ENCODE peak calls at places on chromosomes 16 and 17, in nine cellular contexts. J, B, Y, W, L, V, Q, S and X are unnamed samples.

GRCh38 chr16:54655171-54655590 is 275.5 kb upstream of the IRX5 start:
- DNase-seq in Y (peak), V (peak), Q (peak), B (peak), J (peak), S (no peak), W (no peak), L (no peak), X (peak)

GRCh38 chr16:8241408-8241807 is 348.9 kb downstream of the TMEM114 start:
- DNase-seq in W (no peak), L (no peak), J (no peak), B (no peak), Q (no peak), V (no peak), S (no peak), Y (no peak), X (no peak)

GRCh38 chr17:58264407-58265103 is 16.2 kb downstream of the MPO start:
- DNase-seq in W (no peak), Q (no peak), L (no peak), Y (no peak), V (no peak), J (no peak), S (no peak), B (no peak), X (peak)

GRCh38 chr16:70253291-70254094 is 1.8 kb upstream of the EXOSC6 start:
- DNase-seq in V (no peak), Y (peak), J (no peak), W (peak), L (no peak), B (no peak), Q (peak), S (peak), X (peak)

GRCh38 chr16:57091990-57092785 is at the start of gene CPNE2:
- DNase-seq in S (peak), B (peak), Q (peak), W (peak), V (peak), L (peak), Y (peak), J (peak), X (no peak)

GRCh38 chr16:87180069-87180468 is 137.1 kb downstream of the C16orf95 start:
- DNase-seq in J (no peak), B (no peak), S (no peak), Y (no peak), L (no peak), V (no peak), Q (peak), W (no peak), X (no peak)

GRCh38 chr16:12601290-12601900 is 202.3 kb downstream of the CPPED1 start:
- DNase-seq in L (no peak), Y (no peak), V (no peak), B (no peak), Q (no peak), J (no peak), W (no peak), S (no peak), X (no peak)

GRCh38 chr16:68275611-68276191 is 11.4 kb downstream of the SLC7A6 start:
- DNase-seq in Y (no peak), B (no peak), L (no peak), V (no peak), S (no peak), W (peak), J (no peak), Q (no peak), X (no peak)

GRCh38 chr16:86740817-86741799 is 162.8 kb downstream of the FOXL1 start:
- DNase-seq in W (no peak), L (no peak), J (peak), Q (peak), B (peak), Y (peak), V (no peak), S (peak), X (peak)

GRCh38 chr16:1425616-1426370 is 5.1 kb upstream of the PERCC1 start:
- DNase-seq in L (no peak), V (no peak), B (no peak), S (no peak), J (no peak), W (no peak), Q (no peak), Y (no peak), X (no peak)

GRCh38 chr16:54927125-54928015 is 3.3 kb upstream of the IRX5 start:
- DNase-seq in L (no peak), Q (peak), V (no peak), J (no peak), W (no peak), S (no peak), B (no peak), Y (no peak), X (no peak)

GRCh38 chr17:4988168-4988567 is 693 bp upstream of the CAMTA2 start:
- DNase-seq in V (no peak), S (no peak), J (no peak), L (no peak), Q (no peak), B (no peak), Y (peak), W (no peak), X (peak)

GRCh38 chr17:54015734-54016133 is 193.0 kb downstream of the KIF2B start:
- DNase-seq in S (no peak), B (no peak), L (no peak), J (no peak), Y (no peak), W (no peak), Q (no peak), V (no peak), X (no peak)

GRCh38 chr17:78781339-78782304 is at the start of gene CYTH1:
- DNase-seq in V (peak), B (peak), S (no peak), L (peak), Y (peak), W (peak), J (peak), Q (no peak), X (no peak)

GRCh38 chr17:1785925-1786324 is 24.1 kb downstream of the SERPINF1 start:
- DNase-seq in W (no peak), L (no peak), Y (no peak), Q (no peak), S (no peak), B (peak), J (no peak), V (no peak), X (no peak)

GRCh38 chr17:34499576-34499975 is 79.8 kb upstream of the TMEM132E start:
- DNase-seq in W (no peak), Q (peak), B (no peak), V (no peak), Y (peak), L (no peak), J (no peak), S (peak), X (no peak)

GRCh38 chr17:7988750-7989178 is 13.7 kb upstream of the GUCY2D start:
- DNase-seq in V (peak), S (peak), J (no peak), Q (peak), Y (peak), L (no peak), B (no peak), W (peak), X (no peak)

GRCh38 chr16:71360378-71360777 is 1.9 kb downstream of the CALB2 start:
- DNase-seq in W (no peak), B (no peak), V (no peak), Q (peak), S (peak), L (no peak), Y (peak), J (no peak), X (no peak)

GRCh38 chr16:85188822-85189672 is 76.8 kb upstream of the CIBAR2 start:
- DNase-seq in V (no peak), B (no peak), W (no peak), Q (no peak), Y (peak), J (no peak), L (no peak), S (no peak), X (no peak)

GRCh38 chr17:50047488-50048126 is 8.3 kb upstream of the ITGA3 start:
- DNase-seq in V (no peak), Q (peak), W (no peak), Y (peak), S (peak), L (no peak), J (no peak), B (no peak), X (no peak)

GRCh38 chr16:77599793-77600415 is 122.4 kb upstream of the NUDT7 start:
- DNase-seq in Y (peak), Q (no peak), V (no peak), S (peak), L (no peak), W (no peak), J (no peak), B (no peak), X (no peak)

GRCh38 chr17:19321481-19322128 is 40.9 kb downstream of the B9D1 start:
- DNase-seq in Q (no peak), S (no peak), B (no peak), V (no peak), Y (no peak), W (no peak), L (no peak), J (peak), X (no peak)

GRCh38 chr16:15572329-15573001 is 70.5 kb downstream of the MARF1 start:
- DNase-seq in Y (peak), L (no peak), W (no peak), J (no peak), B (no peak), S (peak), Q (peak), V (no peak), X (no peak)

GRCh38 chr17:54944796-54945195 is 23.7 kb downstream of the COX11 start:
- DNase-seq in Q (peak), B (no peak), Y (peak), V (no peak), W (no peak), S (peak), L (no peak), J (no peak), X (no peak)

GRCh38 chr17:20314834-20315233 is 152.5 kb downstream of the LGALS9B start:
- DNase-seq in L (no peak), J (no peak), Y (no peak), B (no peak), S (no peak), V (no peak), Q (no peak), W (no peak), X (no peak)

DNA sequence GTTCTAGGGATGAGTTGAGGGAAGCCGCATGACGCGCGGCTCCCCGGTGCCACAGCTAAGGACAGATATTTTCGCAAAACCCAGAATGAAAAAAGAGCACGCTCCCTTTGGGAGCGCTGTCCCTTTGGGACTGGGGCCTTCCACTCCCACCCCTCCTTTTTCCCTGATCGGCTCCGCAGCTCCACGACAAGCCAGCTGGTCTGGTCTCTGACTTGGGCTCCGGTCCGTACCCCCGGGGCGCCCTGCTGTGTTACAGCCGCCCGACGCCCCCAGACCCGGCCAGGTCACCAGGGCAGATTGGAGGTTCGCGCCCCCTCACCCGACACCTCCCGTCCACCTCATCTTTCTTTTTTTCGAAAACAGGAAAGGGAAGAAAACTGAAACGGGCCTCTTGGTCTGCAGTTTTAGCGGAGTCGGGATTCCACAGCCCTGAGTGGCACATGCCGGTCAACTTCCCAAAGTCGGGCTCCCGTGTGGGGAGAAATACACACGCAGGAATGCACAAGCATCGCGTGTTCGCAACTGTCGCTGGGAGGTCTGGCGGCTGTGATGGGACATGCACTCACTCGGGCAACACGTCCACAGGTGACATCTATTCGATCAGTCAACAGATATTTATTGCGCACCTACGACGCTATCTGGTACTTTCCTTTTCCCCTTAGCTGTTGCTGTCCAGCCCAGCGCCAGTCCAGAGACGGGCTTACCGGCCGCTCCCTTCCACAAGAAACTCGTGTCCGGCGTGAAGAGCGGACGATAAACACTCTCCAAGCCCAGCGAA is 3.9 kb upstream of the SOX9 start:
- DNase-seq in S (peak), J (peak), B (no peak), L (no peak), W (no peak), Q (peak), Y (peak), V (no peak), X (no peak)
- H3K4me3 ChIP-seq in S (peak), J (peak), B (peak), L (peak), W (no peak), Q (peak), Y (peak), V (no peak), X (no peak)

GRCh38 chr17:28474035-28474640 is 694 bp downstream of the SLC13A2 start:
- DNase-seq in S (no peak), Y (no peak), W (no peak), J (no peak), Q (no peak), L (no peak), B (no peak), V (no peak), X (no peak)
- H3K27ac ChIP-seq in S (no peak), Y (no peak), W (no peak), J (no peak), Q (no peak), L (no peak), B (no peak), V (no peak), X (no peak)

GRCh38 chr16:2830355-2830695 is 222 bp downstream of the ZG16B start:
- DNase-seq in B (no peak), Q (no peak), W (no peak), Y (no peak), J (no peak), S (no peak), L (no peak), V (no peak), X (no peak)

GRCh38 chr16:2831203-2831602 is 1.1 kb downstream of the ZG16B start:
- DNase-seq in Q (no peak), B (no peak), L (no peak), W (no peak), J (no peak), V (no peak), S (no peak), Y (no peak), X (no peak)

GRCh38 chr16:2828876-2829430 is 1.1 kb upstream of the ZG16B start:
- DNase-seq in V (no peak), Q (no peak), S (no peak), J (no peak), B (no peak), W (no peak), L (no peak), Y (no peak), X (no peak)

GRCh38 chr16:2828521-2828840 is 1.6 kb upstream of the ZG16B start:
- DNase-seq in Y (no peak), S (no peak), J (no peak), V (no peak), Q (no peak), L (no peak), B (no peak), W (no peak), X (no peak)

GRCh38 chr16:2829501-2830354 is at the start of gene ZG16B:
- DNase-seq in L (no peak), V (no peak), J (no peak), S (no peak), Q (no peak), B (no peak), W (no peak), Y (no peak), X (no peak)
- H3K4me3 ChIP-seq in L (no peak), V (no peak), J (no peak), S (no peak), Q (no peak), B (no peak), W (no peak), Y (no peak), X (no peak)

DNA sequence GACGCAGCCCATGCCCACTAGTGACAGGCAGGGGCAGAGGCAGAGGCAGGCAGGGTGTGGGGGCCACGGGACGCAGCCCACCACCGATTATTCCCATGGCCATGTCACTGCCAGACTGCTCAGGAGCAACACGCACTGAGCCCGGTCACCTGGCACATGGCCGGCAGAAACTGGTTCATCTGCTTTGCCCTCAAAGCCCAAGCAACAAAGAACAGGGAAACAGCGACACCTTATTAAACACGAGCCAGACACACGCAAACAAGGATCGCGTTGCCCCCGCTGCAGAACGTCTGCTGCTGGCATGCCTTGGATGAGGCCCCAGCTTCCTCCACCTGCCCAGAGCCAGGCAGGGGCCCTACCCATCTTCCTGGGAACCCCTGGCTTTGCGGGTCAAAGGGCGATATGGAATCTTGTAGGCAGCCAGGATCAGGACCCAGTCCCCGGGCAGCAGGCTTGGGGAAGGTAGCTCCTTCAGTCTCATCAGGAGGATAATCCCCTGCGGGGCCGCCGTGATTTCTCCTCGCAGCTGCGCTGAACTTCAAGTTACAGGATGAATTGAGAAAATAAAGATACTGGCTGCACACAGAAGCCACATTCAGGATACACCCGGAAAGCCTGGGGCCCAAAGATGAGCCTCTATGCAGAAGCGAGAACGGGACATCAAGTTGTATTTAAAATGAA is 4.8 kb downstream of the TBC1D16 start:
- DNase-seq in Y (no peak), J (peak), V (peak), W (no peak), S (no peak), L (no peak), B (no peak), Q (no peak), X (no peak)
- H3K27ac ChIP-seq in Y (no peak), J (peak), V (peak), W (no peak), S (no peak), L (no peak), B (no peak), Q (no peak), X (no peak)

GRCh38 chr17:75079023-75079373 is 8.8 kb upstream of the SLC16A5 start:
- DNase-seq in S (no peak), W (no peak), Y (no peak), Q (no peak), B (no peak), V (no peak), L (no peak), J (no peak), X (no peak)
- H3K4me3 ChIP-seq in S (no peak), W (no peak), Y (no peak), Q (no peak), B (no peak), V (no peak), L (no peak), J (no peak), X (no peak)

DNA sequence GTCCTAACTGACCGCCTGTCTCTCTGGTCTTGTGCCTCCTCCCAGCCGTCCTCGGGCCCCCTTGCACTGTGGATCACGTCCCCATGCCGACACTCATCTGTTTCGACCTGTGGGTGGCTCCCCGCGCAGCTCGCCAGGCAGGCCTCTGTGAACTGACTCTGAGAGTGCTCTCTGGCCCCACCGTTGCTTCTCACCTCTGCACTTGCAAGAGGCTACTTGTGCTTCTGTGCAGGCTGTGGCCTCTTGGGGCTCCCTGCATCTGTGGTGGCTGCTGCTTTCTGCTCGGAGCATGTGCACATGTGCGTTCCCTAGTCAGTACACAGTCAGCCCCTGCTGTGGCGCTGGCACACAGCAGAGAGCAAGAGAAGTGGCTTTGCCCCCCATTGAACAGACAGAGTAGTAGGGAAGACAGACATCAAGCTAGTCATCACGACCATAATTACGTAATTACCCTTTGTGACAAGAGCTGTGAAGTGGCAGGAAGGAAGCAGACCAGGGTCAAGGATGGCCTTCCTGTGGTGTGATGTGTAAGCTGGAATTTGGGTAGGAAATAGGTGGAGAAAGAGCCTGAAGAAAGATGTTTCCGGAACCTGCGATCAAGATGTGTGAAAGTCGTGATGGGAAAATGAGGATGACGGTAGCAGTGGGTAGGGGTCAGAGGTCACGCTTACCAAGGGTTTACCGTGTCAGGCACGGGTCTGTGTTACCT is 256.0 kb upstream of the CACNG5 start:
- DNase-seq in S (no peak), Y (no peak), L (no peak), J (no peak), W (no peak), Q (no peak), V (no peak), B (no peak), X (no peak)
- H3K27ac ChIP-seq in S (peak), Y (peak), L (no peak), J (peak), W (no peak), Q (peak), V (peak), B (no peak), X (no peak)